ENCODE peak calls at places on chromosomes 16 and 17, in six cellular contexts. I is NCI-H2081, C is pancreas, K is upper lobe of right lung, Z is NCI-H1930, V is fibroblast of pulmonary artery. A is an unnamed sample.

GRCh38 chr16:67884684-67885083 is at the start of gene NRN1L:
- DNase-seq in I (peak; percentile 70), C (peak; percentile 43), K (peak; percentile 91), Z (no peak), V (peak; percentile 91), A (no peak)

GRCh38 chr16:10126686-10127085 is 55.5 kb downstream of the GRIN2A start:
- DNase-seq in I (no peak), C (no peak), K (no peak), Z (no peak), V (peak; percentile 3), A (no peak)

GRCh38 chr17:63537991-63538692 is 12.1 kb upstream of the DCAF7 start:
- DNase-seq in I (no peak), C (no peak), K (peak; percentile 65), Z (no peak), V (no peak), A (peak; percentile 25)

GRCh38 chr16:82917886-82918595 is 291.3 kb downstream of the CDH13 start:
- DNase-seq in I (peak; percentile 38), C (no peak), K (no peak), Z (no peak), V (no peak), A (no peak)

GRCh38 chr17:78678711-78679110 is 101.5 kb upstream of the DNAH17 start:
- DNase-seq in I (no peak), C (no peak), K (peak; percentile 32), Z (no peak), V (no peak), A (no peak)

GRCh38 chr17:15744091-15744676 is 12.1 kb downstream of the TBC1D26 start:
- DNase-seq in I (no peak), C (no peak), K (no peak), Z (no peak), V (no peak), A (no peak)

GRCh38 chr17:14469971-14470370 is 169.1 kb downstream of the HS3ST3B1 start:
- DNase-seq in I (no peak), C (no peak), K (no peak), Z (no peak), V (no peak), A (no peak)

GRCh38 chr17:79630120-79630519 is 19.3 kb upstream of the RBFOX3 start:
- DNase-seq in I (no peak), C (no peak), K (peak; percentile 36), Z (no peak), V (no peak), A (no peak)

GRCh38 chr17:49496183-49496865 is 1.2 kb downstream of the NGFR start:
- DNase-seq in I (peak; percentile 40), C (peak; percentile 58), K (peak; percentile 87), Z (peak; percentile 26), V (peak; percentile 49), A (no peak)

GRCh38 chr17:73943416-73943770 is 260.1 kb upstream of the RPL38 start:
- DNase-seq in I (no peak), C (no peak), K (no peak), Z (no peak), V (no peak), A (no peak)

GRCh38 chr16:87391324-87391949 is 699 bp upstream of the MAP1LC3B start:
- DNase-seq in I (no peak), C (no peak), K (peak; percentile 92), Z (no peak), V (peak; percentile 31), A (no peak)

GRCh38 chr17:694239-694638 is 20.4 kb downstream of the VPS53 start:
- DNase-seq in I (no peak), C (no peak), K (no peak), Z (no peak), V (peak; percentile 92), A (no peak)

A was measured in NCI-H2107.